ENCODE peak calls at places on chromosomes 16 and 17, in seven cellular contexts. L is fibroblast of lung, U is hepatocyte, Z is PC-3, Y is astrocyte, B is HCT116, E is mammary epithelial cell. V is an unnamed sample.

GRCh38 chr17:78572277-78573205 is 4.7 kb downstream of the DNAH17 start:
- DNase-seq in L (no peak), U (no peak), Z (no peak), Y (no peak), B (no peak), E (no peak), V (no peak)

GRCh38 chr17:79631640-79632431 is 21.0 kb upstream of the RBFOX3 start:
- DNase-seq in L (no peak), U (no peak), Z (no peak), Y (no peak), B (no peak), E (no peak), V (no peak)

GRCh38 chr16:56360117-56361008 is 65.0 kb downstream of the AMFR start:
- DNase-seq in L (no peak), U (no peak), Z (no peak), Y (no peak), B (no peak), E (no peak), V (no peak)

GRCh38 chr17:6429266-6429665 is 5.7 kb downstream of the AIPL1 start:
- DNase-seq in L (no peak), U (no peak), Z (no peak), Y (no peak), B (no peak), E (no peak), V (no peak)

GRCh38 chr17:76840884-76841775 is 27.1 kb upstream of the MGAT5B start:
- DNase-seq in L (no peak), U (no peak), Z (peak; percentile 25), Y (no peak), B (no peak), E (no peak), V (no peak)

GRCh38 chr16:31696968-31697743 is 169.5 kb downstream of the AHSP start:
- DNase-seq in L (peak; percentile 38), U (peak; percentile 48), Z (peak; percentile 56), Y (peak; percentile 39), B (peak; percentile 43), E (peak; percentile 46), V (no peak)

GRCh38 chr17:38747385-38748328 is 479 bp downstream of the PCGF2 start:
- DNase-seq in L (no peak), U (peak; percentile 71), Z (no peak), Y (no peak), B (no peak), E (peak; percentile 11), V (no peak)

GRCh38 chr17:21242026-21242700 is 11.0 kb downstream of the NATD1 start:
- DNase-seq in L (no peak), U (no peak), Z (peak; percentile 19), Y (no peak), B (no peak), E (no peak), V (peak; percentile 49)

GRCh38 chr16:84791088-84791487 is 28.7 kb upstream of the CRISPLD2 start:
- DNase-seq in L (peak; percentile 40), U (peak; percentile 35), Z (no peak), Y (peak; percentile 28), B (no peak), E (no peak), V (no peak)

GRCh38 chr17:72150632-72151460 is 30.0 kb downstream of the SOX9 start:
- DNase-seq in L (peak; percentile 59), U (no peak), Z (no peak), Y (peak; percentile 45), B (no peak), E (no peak), V (no peak)

GRCh38 chr17:71975998-71976649 is 144.7 kb upstream of the SOX9 start:
- DNase-seq in L (peak; percentile 97), U (peak; percentile 70), Z (peak; percentile 99), Y (peak; percentile 96), B (no peak), E (peak; percentile 98), V (peak; percentile 93)

GRCh38 chr17:3738562-3739295 is 15.0 kb downstream of the HASPIN start:
- DNase-seq in L (peak; percentile 37), U (peak; percentile 50), Z (peak; percentile 43), Y (peak; percentile 26), B (no peak), E (peak; percentile 76), V (no peak)

GRCh38 chr17:31431098-31431794 is 39.8 kb downstream of the RAB11FIP4 start:
- DNase-seq in L (no peak), U (no peak), Z (no peak), Y (no peak), B (no peak), E (no peak), V (no peak)

GRCh38 chr17:60141111-60142018 is 8.4 kb upstream of the CA4 start:
- DNase-seq in L (peak; percentile 38), U (no peak), Z (no peak), Y (no peak), B (no peak), E (no peak), V (no peak)
- TF ChIP-seq EZH2 in L (peak; percentile 67), U (peak; percentile 36), Z (no peak), Y (no peak), B (no peak), E (peak; percentile 72), V (no peak)

DNA sequence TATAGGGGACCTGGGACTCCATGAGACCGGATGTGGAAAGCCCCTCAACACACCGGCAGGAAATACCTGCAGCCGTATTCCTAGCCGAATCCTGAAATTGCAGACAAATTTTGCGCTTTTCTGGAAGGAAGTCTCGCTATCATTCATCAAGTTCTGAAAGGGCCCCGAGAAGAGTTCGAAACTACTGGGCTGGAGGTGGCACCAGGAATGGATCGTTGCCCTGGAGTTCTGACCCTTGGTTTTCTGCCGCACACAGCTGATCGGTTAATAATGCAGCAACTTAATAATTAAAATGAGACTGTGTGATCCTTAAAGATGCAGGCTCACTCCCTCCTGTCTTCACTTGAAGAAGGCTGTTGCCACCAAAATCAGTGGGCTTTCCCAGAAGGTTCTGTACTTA is 55.7 kb upstream of the MRTFB start:
- DNase-seq in L (no peak), U (no peak), Z (no peak), Y (no peak), B (no peak), E (no peak), V (no peak)
- H3K4me3 ChIP-seq in L (no peak overlapping the region), U (no peak overlapping the region), Z (no peak overlapping the region), Y (no peak overlapping the region), B (no peak overlapping the region), E (no peak overlapping the region), V (no peak overlapping the region)

GRCh38 chr17:8072727-8073461 is 14.6 kb downstream of the ALOX12B start:
- DNase-seq in L (no peak), U (peak; percentile 44), Z (no peak), Y (no peak), B (no peak), E (no peak), V (no peak)

GRCh38 chr17:8073627-8074485 is 13.7 kb downstream of the ALOX12B start:
- DNase-seq in L (peak; percentile 37), U (peak; percentile 84), Z (peak; percentile 60), Y (peak; percentile 21), B (peak; percentile 44), E (peak; percentile 62), V (peak; percentile 77)

GRCh38 chr17:8069587-8069860 is 18.0 kb downstream of the ALOX12B start:
- DNase-seq in L (no peak), U (no peak), Z (no peak), Y (no peak), B (no peak), E (no peak), V (no peak)

GRCh38 chr17:8072339-8072726 is 15.2 kb downstream of the ALOX12B start:
- DNase-seq in L (no peak), U (no peak), Z (no peak), Y (no peak), B (no peak), E (no peak), V (no peak)

GRCh38 chr17:8071496-8071895 is 16.0 kb downstream of the ALOX12B start:
- DNase-seq in L (no peak), U (no peak), Z (no peak), Y (no peak), B (no peak), E (no peak), V (no peak)
- TF ChIP-seq EZH2 in L (no peak), U (no peak), Z (no peak), Y (no peak), B (no peak), E (no peak), V (no peak)

GRCh38 chr16:57628008-57628781 is at the start of gene ADGRG1:
- DNase-seq in L (peak; percentile 96), U (peak; percentile 94), Z (peak; percentile 92), Y (peak; percentile 94), B (peak; percentile 71), E (peak; percentile 98), V (peak; percentile 86)

GRCh38 chr16:57630402-57630787 is 2.0 kb downstream of the ADGRG1 start:
- DNase-seq in L (no peak), U (no peak), Z (no peak), Y (no peak), B (no peak), E (no peak), V (no peak)

GRCh38 chr16:57629516-57630401 is 1.3 kb downstream of the ADGRG1 start:
- DNase-seq in L (no peak), U (no peak), Z (no peak), Y (no peak), B (no peak), E (no peak), V (no peak)

GRCh38 chr16:57627184-57627871 is 1.1 kb upstream of the ADGRG1 start:
- DNase-seq in L (peak; percentile 91), U (no peak), Z (peak; percentile 91), Y (peak; percentile 86), B (no peak), E (peak; percentile 88), V (peak; percentile 88)

GRCh38 chr16:57628782-57629181 is 352 bp downstream of the ADGRG1 start:
- DNase-seq in L (no peak), U (no peak), Z (no peak), Y (no peak), B (no peak), E (no peak), V (no peak)
- H3K4me3 ChIP-seq in L (peak overlapping the region; percentile 23), U (no peak overlapping the region), Z (peak overlapping the region; percentile 71), Y (peak overlapping the region; percentile 40), B (peak overlapping the region; percentile 32), E (peak overlapping the region; percentile 14), V (peak overlapping the region; percentile 44)

GRCh38 chr16:29815793-29816693 is at the start of gene PAGR1:
- DNase-seq in L (peak; percentile 100), U (peak; percentile 99), Z (peak; percentile 97), Y (peak; percentile 100), B (peak; percentile 99), E (peak; percentile 99), V (peak; percentile 100)
- TF ChIP-seq EZH2 in L (no peak), U (no peak), Z (no peak), Y (no peak), B (no peak), E (no peak), V (no peak)

GRCh38 chr17:47850692-47851573 is at the start of gene SP6:
- DNase-seq in L (peak; percentile 65), U (peak; percentile 94), Z (peak; percentile 93), Y (peak; percentile 42), B (peak; percentile 80), E (peak; percentile 92), V (peak; percentile 88)

GRCh38 chr17:47846741-47847340 is 4.1 kb downstream of the SP6 start:
- DNase-seq in L (no peak), U (no peak), Z (no peak), Y (no peak), B (no peak), E (no peak), V (no peak)

GRCh38 chr17:47850373-47850691 is 631 bp downstream of the SP6 start:
- DNase-seq in L (no peak), U (no peak), Z (peak; percentile 39), Y (no peak), B (no peak), E (no peak), V (no peak)

GRCh38 chr17:47847341-47848197 is 3.4 kb downstream of the SP6 start:
- DNase-seq in L (no peak), U (no peak), Z (no peak), Y (no peak), B (no peak), E (no peak), V (no peak)

GRCh38 chr17:47848198-47848513 is 2.8 kb downstream of the SP6 start:
- DNase-seq in L (no peak), U (no peak), Z (no peak), Y (no peak), B (no peak), E (no peak), V (no peak)
- H3K4me3 ChIP-seq in L (no peak overlapping the region), U (no peak overlapping the region), Z (no peak overlapping the region), Y (no peak overlapping the region), B (no peak overlapping the region), E (no peak overlapping the region), V (peak overlapping the region; percentile 72)

V was measured in PC-9.